ENCODE peak calls at places on chromosomes 6 and 20, in five cellular contexts. B is heart right ventricle; C is IMR-90; Q is thyroid gland; G is CD8-positive, alpha-beta T cell. K is an unnamed sample.

GRCh38 chr20:58612021-58612700 is 38.9 kb upstream of the STX16 start:
- DNase-seq in B (no peak), C (no peak), Q (peak; percentile 10), G (no peak), K (no peak)

GRCh38 chr6:75876152-75876551 is 127.1 kb downstream of the MYO6 start:
- DNase-seq in B (no peak), C (no peak), Q (no peak), G (no peak), K (no peak)

GRCh38 chr6:68635706-68636513 is 828 bp downstream of the ADGRB3 start:
- DNase-seq in B (peak; percentile 14), C (no peak), Q (peak; percentile 22), G (no peak), K (peak; percentile 81)

GRCh38 chr6:109523478-109523877 is 40.5 kb upstream of the ZBTB24 start:
- DNase-seq in B (no peak), C (peak; percentile 40), Q (no peak), G (no peak), K (no peak)

GRCh38 chr6:144447487-144447886 is 162.4 kb downstream of the UTRN start:
- DNase-seq in B (no peak), C (peak; percentile 64), Q (no peak), G (no peak), K (no peak)

GRCh38 chr6:140208286-140208685 is 833.8 kb upstream of the CITED2 start:
- DNase-seq in B (no peak), C (no peak), Q (no peak), G (no peak), K (no peak)

GRCh38 chr6:43737272-43738081 is 32.5 kb upstream of the VEGFA start:
- DNase-seq in B (peak; percentile 67), C (peak; percentile 28), Q (peak; percentile 11), G (no peak), K (peak; percentile 71)

GRCh38 chr20:48839083-48839482 is 11.3 kb upstream of the PREX1 start:
- DNase-seq in B (no peak), C (no peak), Q (no peak), G (no peak), K (no peak)

GRCh38 chr6:81909981-81910910 is 157.8 kb upstream of the TENT5A start:
- DNase-seq in B (no peak), C (peak; percentile 33), Q (no peak), G (no peak), K (no peak)

GRCh38 chr6:81901589-81901988 is 149.1 kb upstream of the TENT5A start:
- DNase-seq in B (peak; percentile 23), C (no peak), Q (peak; percentile 77), G (no peak), K (no peak)

GRCh38 chr6:81906709-81907204 is 154.3 kb upstream of the TENT5A start:
- DNase-seq in B (no peak), C (no peak), Q (no peak), G (no peak), K (no peak)

GRCh38 chr6:81909162-81909561 is 156.7 kb upstream of the TENT5A start:
- DNase-seq in B (no peak), C (no peak), Q (no peak), G (no peak), K (no peak)

DNA sequence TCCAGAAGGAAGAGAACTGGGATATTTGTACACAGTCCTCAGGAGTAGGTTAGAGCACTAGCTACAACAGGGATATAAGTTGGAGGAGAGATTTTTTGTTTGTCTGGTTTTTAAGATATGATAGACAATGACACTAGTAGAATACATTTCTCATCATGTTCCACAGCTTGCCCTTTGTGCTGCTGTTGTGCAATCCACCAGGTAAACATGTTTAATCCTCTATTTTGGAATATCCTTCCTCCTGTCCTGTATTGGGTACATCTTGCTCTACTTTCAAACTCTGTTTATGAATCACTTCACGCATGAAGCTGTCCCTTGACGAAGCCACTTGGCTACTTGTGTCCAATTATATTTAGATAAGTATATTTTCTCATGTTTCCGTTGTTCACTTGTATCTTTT is 153.6 kb upstream of the TENT5A start:
- DNase-seq in B (no peak), C (no peak), Q (no peak), G (no peak), K (no peak)
- H3K4me3 ChIP-seq in B (no peak overlapping the region), C (no peak overlapping the region), Q (no peak overlapping the region), G (no peak overlapping the region), K (no peak overlapping the region)

DNA sequence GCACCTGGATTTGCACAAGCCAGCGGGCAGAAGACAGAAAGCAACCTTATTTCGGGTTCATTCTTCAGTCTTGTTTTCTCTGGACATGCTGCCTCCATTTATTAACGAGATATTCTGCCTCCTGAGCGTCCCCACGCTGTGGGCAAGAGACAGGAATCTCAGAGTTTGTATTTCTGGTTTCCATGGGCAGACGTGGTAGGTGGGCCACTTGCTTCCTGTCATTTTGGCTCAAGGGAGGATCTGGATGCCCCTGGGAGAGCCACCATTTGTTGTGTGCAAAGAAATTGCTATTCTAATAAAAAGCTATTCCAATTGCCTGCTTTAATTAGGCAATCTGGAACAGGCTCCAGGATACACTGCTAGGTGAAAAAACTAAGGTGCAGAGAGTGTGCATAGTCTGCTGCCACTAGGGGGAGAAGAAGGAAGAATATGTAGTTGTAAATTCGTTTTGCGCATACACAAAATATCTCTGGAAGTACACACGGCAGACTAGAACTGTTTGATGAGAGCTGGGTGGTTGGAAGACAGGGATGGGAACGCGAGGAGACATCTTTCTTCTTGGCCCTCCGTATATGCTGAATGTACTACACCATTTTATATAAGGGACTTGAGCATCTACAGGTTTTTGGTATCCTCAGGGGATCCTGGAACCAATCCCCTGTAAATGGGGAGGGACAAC is 30.1 kb upstream of the SLC16A10 start:
- DNase-seq in B (no peak), C (peak; percentile 52), Q (peak; percentile 13), G (no peak), K (no peak)
- TF ChIP-seq CTCF in B (peak; percentile 60), C (peak; percentile 73), Q (peak; percentile 71), G (peak; percentile 61), K (peak; percentile 47)

GRCh38 chr6:110596354-110596753 is 119.9 kb upstream of the SLC22A16 start:
- DNase-seq in B (no peak), C (no peak), Q (no peak), G (no peak), K (no peak)
- H3K27ac ChIP-seq in B (no peak overlapping the region), C (no peak overlapping the region), Q (no peak overlapping the region), G (no peak overlapping the region), K (no peak overlapping the region)

GRCh38 chr6:22173311-22173710 is 123.5 kb downstream of the PRL start:
- DNase-seq in B (no peak), C (no peak), Q (no peak), G (no peak), K (no peak)
- H3K4me3 ChIP-seq in B (no peak overlapping the region), C (no peak overlapping the region), Q (no peak overlapping the region), G (no peak overlapping the region), K (no peak overlapping the region)

DNA sequence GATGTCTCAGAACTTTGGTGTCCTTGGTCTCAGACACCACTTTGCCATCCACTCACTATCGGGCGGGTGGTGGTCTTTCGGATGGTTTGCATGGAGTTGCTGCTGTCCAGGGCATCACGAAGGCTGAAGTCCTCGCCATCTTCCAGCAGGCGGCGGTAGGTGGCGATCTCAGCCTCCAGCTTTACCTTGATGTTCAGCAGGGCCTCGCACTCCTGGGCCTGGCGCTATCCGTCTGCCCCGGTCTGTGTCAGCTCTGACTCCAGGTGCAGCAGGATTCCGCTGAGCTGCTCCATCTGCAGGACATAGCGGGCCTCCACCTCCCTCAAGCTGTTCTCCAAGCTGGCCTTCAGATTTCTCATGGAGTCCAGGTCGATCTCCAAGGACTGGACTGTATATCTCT is 36.0 kb downstream of the ZNF311 start:
- DNase-seq in B (no peak), C (no peak), Q (no peak), G (no peak), K (no peak)
- TF ChIP-seq CTCF in B (no peak), C (no peak), Q (no peak), G (no peak), K (no peak)

DNA sequence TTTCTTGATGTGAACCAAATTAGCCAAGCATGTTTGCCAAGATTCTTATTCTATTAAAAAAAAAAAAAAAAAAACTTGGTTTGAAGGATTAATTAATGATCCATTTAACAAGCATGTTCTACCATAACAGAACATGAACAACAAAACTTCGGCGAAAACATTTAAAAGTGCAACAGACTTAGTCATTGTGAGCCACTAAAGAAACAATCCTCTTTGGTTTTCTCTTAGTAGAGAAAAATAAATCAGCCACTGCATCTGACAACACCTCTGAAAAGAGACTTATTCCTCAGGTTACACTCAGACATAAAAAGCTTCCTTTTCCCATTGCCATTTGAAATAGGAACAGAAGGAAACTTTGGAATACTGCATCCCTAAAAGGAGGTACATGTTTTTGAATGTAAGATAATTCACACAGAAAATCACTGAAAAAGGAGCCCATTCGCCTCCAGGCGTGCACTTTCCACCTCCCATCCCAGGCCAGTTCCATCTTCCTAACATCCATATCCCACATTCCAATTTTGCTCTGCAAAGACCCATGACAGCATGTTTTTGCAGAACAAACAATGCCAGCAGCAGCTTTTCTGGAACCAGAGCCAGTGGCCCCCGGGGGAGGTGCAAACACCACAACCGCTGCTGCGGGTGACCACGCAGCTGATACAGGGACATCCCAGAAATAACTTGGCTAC is 79.5 kb downstream of the ZMYND8 start:
- DNase-seq in B (peak; percentile 63), C (peak; percentile 84), Q (peak; percentile 80), G (no peak), K (peak; percentile 81)
- H3K27ac ChIP-seq in B (peak overlapping the region; percentile 39), C (peak overlapping the region; percentile 44), Q (peak overlapping the region; percentile 76), G (no peak overlapping the region), K (peak overlapping the region; percentile 87)

K was measured in coronary artery.